ENCODE peak calls at places on chromosomes 1 and 21, in four cellular contexts. O is keratinocyte, S is K562, B is fibroblast of lung. H is an unnamed sample.

GRCh38 chr1:119711804-119712341 is at the start of gene PHGDH:
- DNase-seq in O (peak; percentile 53), S (peak; percentile 49), B (peak; percentile 90), H (peak; percentile 89)

GRCh38 chr1:42282867-42283583 is 52.0 kb downstream of the FOXJ3 start:
- DNase-seq in O (no peak), S (no peak), B (peak; percentile 23), H (no peak)

GRCh38 chr21:36065497-36066036 is 4.3 kb upstream of the CBR1 start:
- DNase-seq in O (no peak), S (no peak), B (peak; percentile 66), H (peak; percentile 43)

GRCh38 chr1:10960954-10961833 is 51.3 kb upstream of the TARDBP start:
- DNase-seq in O (peak; percentile 36), S (peak; percentile 90), B (peak; percentile 59), H (peak; percentile 90)

GRCh38 chr1:93663191-93663614 is 18.4 kb downstream of the BCAR3 start:
- DNase-seq in O (no peak), S (no peak), B (no peak), H (no peak)

GRCh38 chr21:33434770-33435360 is 31.7 kb downstream of the IFNGR2 start:
- DNase-seq in O (peak; percentile 48), S (no peak), B (peak; percentile 96), H (peak; percentile 68)

GRCh38 chr1:58929667-58930325 is 145.9 kb upstream of the JUN start:
- DNase-seq in O (no peak), S (peak; percentile 57), B (no peak), H (peak; percentile 80)

GRCh38 chr1:3614755-3615742 is 3.7 kb upstream of the MEGF6 start:
- DNase-seq in O (no peak), S (peak; percentile 65), B (no peak), H (peak; percentile 50)

GRCh38 chr1:12196641-12197482 is 30.1 kb downstream of the TNFRSF1B start:
- DNase-seq in O (no peak), S (no peak), B (no peak), H (peak; percentile 35)

GRCh38 chr1:217135987-217136894 is 413.0 kb upstream of the ESRRG start:
- DNase-seq in O (no peak), S (no peak), B (no peak), H (no peak)

GRCh38 chr1:176826265-176826664 is 338.2 kb downstream of the ASTN1 start:
- DNase-seq in O (no peak), S (no peak), B (no peak), H (peak; percentile 5)

GRCh38 chr1:56070601-56071000 is 508.8 kb downstream of the PLPP3 start:
- DNase-seq in O (no peak), S (no peak), B (peak; percentile 86), H (no peak)

GRCh38 chr1:36365310-36365895 is 20.3 kb downstream of the STK40 start:
- DNase-seq in O (no peak), S (no peak), B (peak; percentile 74), H (no peak)

GRCh38 chr21:44730028-44730395 is 18.6 kb upstream of the TSPEAR start:
- DNase-seq in O (no peak), S (no peak), B (no peak), H (no peak)

GRCh38 chr1:209485167-209485566 is 98.3 kb upstream of the CAMK1G start:
- DNase-seq in O (peak; percentile 94), S (no peak), B (peak; percentile 81), H (peak; percentile 46)

GRCh38 chr1:168483531-168483930 is 60.3 kb downstream of the XCL2 start:
- DNase-seq in O (no peak), S (no peak), B (peak; percentile 39), H (no peak)

GRCh38 chr1:109579044-109579443 is 30.6 kb downstream of the GNAI3 start:
- DNase-seq in O (no peak), S (no peak), B (peak; percentile 30), H (no peak)

GRCh38 chr1:30085814-30086770 is 637.3 kb downstream of the MATN1 start:
- DNase-seq in O (no peak), S (peak; percentile 84), B (peak; percentile 58), H (peak; percentile 85)

GRCh38 chr1:70043806-70044205 is 161.6 kb downstream of the LRRC40 start:
- DNase-seq in O (peak; percentile 83), S (no peak), B (peak; percentile 54), H (peak; percentile 17)

GRCh38 chr1:14561014-14561693 is 37.3 kb upstream of the KAZN start:
- DNase-seq in O (no peak), S (peak; percentile 47), B (peak; percentile 24), H (no peak)

DNA sequence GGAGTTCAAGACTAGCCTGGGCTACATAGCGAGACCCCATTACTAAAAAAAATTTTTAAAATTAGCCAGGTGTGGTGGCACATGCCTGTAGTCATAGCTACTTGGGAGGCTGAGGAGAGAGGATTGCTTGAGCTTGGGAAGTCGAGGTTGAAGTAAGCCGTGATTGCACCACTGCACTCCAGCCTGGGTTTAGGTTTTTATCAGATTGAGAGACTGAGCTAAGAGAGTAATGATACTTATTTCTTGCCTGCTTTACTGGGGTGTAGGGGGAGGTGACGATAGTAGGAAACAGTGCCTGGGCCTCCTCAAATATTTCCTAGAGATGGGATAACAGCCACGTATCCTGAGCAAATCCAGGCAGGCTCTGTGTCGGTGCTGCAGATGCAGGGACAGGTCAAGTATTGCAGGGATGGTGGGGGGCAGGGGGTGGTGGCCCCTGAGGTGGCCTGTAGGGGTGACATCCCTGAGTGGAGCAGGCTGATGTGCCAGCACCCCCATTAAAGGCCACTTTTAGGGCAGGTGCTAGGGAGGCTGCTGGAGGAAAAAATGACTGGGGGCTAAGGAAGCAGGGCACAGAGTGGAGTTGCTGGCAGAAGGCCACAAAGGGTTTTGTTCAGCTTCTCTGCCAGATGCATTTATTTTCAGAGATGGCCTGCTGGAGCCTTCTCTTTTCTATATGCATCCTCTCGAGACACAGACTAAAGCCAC is 130.5 kb downstream of the RHOU start:
- DNase-seq in O (no peak), S (no peak), B (no peak), H (peak; percentile 32)
- H3K4me1 ChIP-seq in O (peaks cover 7% of the 10 kb centered on the region), S (no peaks in the 10 kb centered on the region), B (peaks cover 5% of the 10 kb centered on the region), H (peaks cover 76% of the 10 kb centered on the region)

DNA sequence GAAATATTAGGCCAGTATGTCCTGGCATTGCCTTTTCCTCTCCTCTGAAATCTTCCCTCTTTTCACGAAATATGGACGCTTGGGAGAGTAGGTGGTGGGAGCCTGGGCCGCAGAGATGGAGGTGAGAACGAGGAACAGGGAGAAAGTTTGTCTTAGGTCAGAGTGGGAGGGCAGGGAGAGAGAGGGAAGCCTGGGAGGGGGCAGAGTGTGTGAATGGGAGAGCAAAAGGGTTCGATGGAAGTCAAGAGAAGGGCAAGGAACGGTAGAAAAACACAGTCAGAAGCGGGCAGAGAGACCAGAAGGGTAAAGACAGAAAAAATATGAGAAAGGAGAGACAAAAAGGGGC is 1.2 kb downstream of the TRABD2B start:
- DNase-seq in O (no peak), S (no peak), B (no peak), H (no peak)
- TF ChIP-seq EZH2 in O (no peak), S (no peak), B (no peak), H (no peak)

GRCh38 chr1:98330224-98330623 is 331.3 kb upstream of the SNX7 start:
- DNase-seq in O (no peak), S (no peak), B (no peak), H (no peak)
- H3K4me1 ChIP-seq in O (peaks cover 47% of the 10 kb centered on the region), S (no peaks in the 10 kb centered on the region), B (peaks cover 7% of the 10 kb centered on the region), H (no peaks in the 10 kb centered on the region)

DNA sequence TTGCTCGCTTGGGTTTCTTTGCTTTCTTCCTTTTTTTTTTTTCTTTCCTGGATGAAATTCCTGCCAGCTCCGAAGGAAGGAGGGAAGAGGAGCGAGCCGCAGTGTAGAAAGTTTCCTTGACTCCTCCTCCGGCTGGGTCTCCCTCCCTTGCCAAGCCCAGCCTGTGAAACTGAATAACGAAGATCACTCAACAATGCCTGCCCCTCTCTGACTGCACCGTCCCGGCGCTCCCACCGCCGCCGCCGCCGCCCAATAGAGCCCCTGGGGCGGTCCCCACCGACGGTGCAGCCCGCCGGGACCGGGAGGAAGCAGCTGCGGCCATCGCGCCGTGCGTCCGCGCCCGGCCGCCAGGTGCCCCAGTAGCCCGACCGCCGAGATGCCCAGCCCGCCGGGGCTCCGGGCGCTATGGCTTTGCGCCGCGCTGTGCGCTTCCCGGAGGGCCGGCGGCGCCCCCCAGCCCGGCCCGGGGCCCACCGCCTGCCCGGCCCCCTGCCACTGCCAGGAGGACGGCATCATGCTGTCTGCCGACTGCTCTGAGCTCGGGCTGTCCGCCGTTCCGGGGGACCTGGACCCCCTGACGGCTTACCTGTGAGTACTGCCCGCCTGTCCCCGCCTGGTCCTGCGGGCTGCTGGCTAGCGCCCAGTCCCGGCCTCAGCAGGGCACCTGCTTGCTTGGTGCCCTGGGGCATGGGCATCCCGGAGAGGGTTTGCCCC is at the start of gene LGR6:
- DNase-seq in O (no peak), S (no peak), B (no peak), H (peak; percentile 58)
- TF ChIP-seq EZH2 in O (no peak), S (no peak), B (no peak), H (peak; percentile 3)

H was measured in hepatocyte.